ENCODE peak calls at places on chromosomes 4 and X, in ten cellular contexts. Z is ovary, E is breast epithelium, U is lung, D is brain microvascular endothelial cell, Y is tibial artery, B is astrocyte of the cerebellum, P is kidney, A is GM12865, S is hepatocyte. R is an unnamed sample.

GRCh38 chr4:7885216-7886134 is 54.2 kb downstream of the AFAP1 start:
- DNase-seq in Y (no peak), S (no peak), D (no peak), B (no peak), U (no peak), E (no peak), Z (no peak), P (no peak), A (no peak), R (no peak)

GRCh38 chrX:130171446-130172126 is at the start of gene RAB33A:
- DNase-seq in U (no peak), D (no peak), A (peak; percentile 64), Y (peak; percentile 65), B (no peak), P (peak; percentile 78), E (no peak), Z (peak; percentile 35), S (peak; percentile 21), R (no peak)

GRCh38 chr4:52572936-52573485 is 86.1 kb downstream of the USP46 start:
- DNase-seq in B (peak; percentile 13), Y (no peak), A (no peak), U (no peak), S (no peak), Z (no peak), E (no peak), D (no peak), P (no peak), R (peak; percentile 48)

GRCh38 chrX:21725498-21725897 is 32.4 kb downstream of the SMPX start:
- DNase-seq in D (no peak), A (no peak), Z (no peak), E (no peak), S (peak; percentile 43), U (no peak), P (no peak), B (no peak), Y (no peak), R (no peak)

GRCh38 chr4:147096667-147097604 is 151.3 kb upstream of the TTC29 start:
- DNase-seq in E (no peak), U (no peak), P (no peak), D (no peak), Y (no peak), Z (no peak), A (peak; percentile 44), S (peak; percentile 61), B (peak; percentile 54), R (no peak)

GRCh38 chr4:145487626-145488025 is 6.0 kb downstream of the SMAD1 start:
- DNase-seq in P (no peak), D (no peak), A (peak; percentile 90), Y (no peak), U (no peak), B (no peak), S (no peak), E (no peak), Z (no peak), R (no peak)

GRCh38 chr4:15677507-15677988 is 4.1 kb upstream of the FAM200B start:
- DNase-seq in Y (no peak), U (no peak), A (no peak), P (no peak), E (no peak), S (peak; percentile 78), B (no peak), D (no peak), Z (no peak), R (peak; percentile 99)

GRCh38 chrX:71292669-71293379 is 8.7 kb upstream of the ITGB1BP2 start:
- DNase-seq in A (no peak), D (peak; percentile 40), E (no peak), Z (no peak), Y (no peak), S (no peak), B (peak; percentile 15), U (no peak), P (no peak), R (no peak)

GRCh38 chr4:83858121-83858520 is 322.2 kb downstream of the GPAT3 start:
- DNase-seq in B (no peak), S (no peak), A (no peak), Y (no peak), Z (no peak), U (no peak), E (no peak), D (no peak), P (no peak), R (no peak)

GRCh38 chr4:6777636-6778281 is 4.8 kb upstream of the KIAA0232 start:
- DNase-seq in E (no peak), Y (no peak), Z (no peak), S (no peak), B (no peak), P (no peak), U (no peak), A (peak; percentile 41), D (no peak), R (no peak)

GRCh38 chr4:174451897-174452296 is 70.4 kb downstream of the HPGD start:
- DNase-seq in S (no peak), A (no peak), P (no peak), E (no peak), Z (no peak), U (no peak), D (no peak), B (no peak), Y (no peak), R (no peak)

GRCh38 chr4:126513596-126513995 is 1119.2 kb upstream of the INTU start:
- DNase-seq in B (no peak), P (no peak), D (no peak), Y (no peak), Z (no peak), A (no peak), S (no peak), E (no peak), U (no peak), R (no peak)

DNA sequence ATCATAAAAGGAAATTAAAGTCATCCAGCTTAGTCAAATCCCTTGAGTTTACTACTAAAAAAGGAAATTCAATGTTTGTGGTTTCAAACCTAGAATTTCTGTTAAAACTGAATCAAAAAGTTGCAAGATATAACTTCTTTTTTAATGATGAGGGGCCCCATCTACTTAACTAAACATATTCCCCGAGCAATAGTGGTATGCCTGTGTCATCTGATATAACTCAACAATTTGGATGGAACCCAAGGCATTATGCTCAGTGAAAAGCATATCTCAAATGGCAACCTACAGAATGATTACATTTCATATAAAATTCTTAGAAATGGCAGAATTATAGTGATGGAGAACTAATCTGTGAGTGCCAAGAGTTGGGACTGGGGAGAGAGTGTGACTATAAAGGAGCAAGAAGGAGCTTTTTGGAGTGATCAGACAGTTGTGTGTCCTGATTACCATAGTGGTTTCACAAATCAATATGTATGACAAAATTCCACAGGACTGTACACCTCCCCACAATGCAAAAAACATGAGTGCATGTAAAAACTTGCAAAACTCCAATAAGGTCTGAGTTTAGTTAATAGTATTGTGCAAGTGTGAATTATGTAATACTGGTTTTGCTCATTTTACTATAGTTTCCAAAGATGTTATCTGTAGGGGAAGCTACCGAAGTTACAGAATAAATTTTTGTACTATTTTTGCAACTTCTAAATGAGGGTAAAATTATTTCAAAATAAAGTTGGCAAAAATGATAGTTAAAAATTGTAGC is 323.2 kb downstream of the ARHGAP24 start:
- DNase-seq in B (no peak), P (no peak), A (no peak), E (no peak), U (no peak), D (no peak), S (no peak), Y (no peak), Z (no peak), R (no peak)
- H3K4me3 ChIP-seq in B (no peak overlapping the region), P (no peak overlapping the region), A (no peak overlapping the region), E (no peak overlapping the region), U (no peak overlapping the region), D (no peak overlapping the region), S (no peak overlapping the region), Y (no peak overlapping the region), Z (no peak overlapping the region), R (no peak overlapping the region)

GRCh38 chr4:3773552-3774001 is 7.4 kb downstream of the ADRA2C start:
- DNase-seq in B (no peak), U (no peak), S (no peak), D (no peak), E (peak; percentile 23), A (no peak), P (no peak), Y (no peak), Z (no peak), R (no peak)
- TF ChIP-seq CTCF in B (no peak), U (no peak), S (no peak), D (no peak), E (no peak), A (no peak), P (no peak), Y (no peak), Z (no peak), R (no peak)

GRCh38 chr4:213971-214370 is 89.7 kb downstream of the ZNF718 start:
- DNase-seq in U (no peak), A (no peak), Z (no peak), P (no peak), E (no peak), D (no peak), S (no peak), B (no peak), Y (no peak), R (no peak)

GRCh38 chr4:211033-211511 is 86.8 kb downstream of the ZNF718 start:
- DNase-seq in P (no peak), E (no peak), S (no peak), D (no peak), U (no peak), A (peak; percentile 5), Z (no peak), Y (no peak), B (no peak), R (no peak)

GRCh38 chr4:217891-218290 is 87.4 kb downstream of the ZNF732 start:
- DNase-seq in A (no peak), U (no peak), P (no peak), Y (no peak), E (no peak), D (no peak), S (no peak), B (no peak), Z (no peak), R (no peak)

GRCh38 chr4:212438-213174 is 88.3 kb downstream of the ZNF718 start:
- DNase-seq in Y (peak; percentile 91), E (peak; percentile 74), A (no peak), Z (peak; percentile 71), D (peak; percentile 92), B (peak; percentile 28), S (no peak), U (peak; percentile 49), P (peak; percentile 91), R (peak; percentile 31)
- H3K4me3 ChIP-seq in Y (peak overlapping the region; percentile 68), E (peak overlapping the region; percentile 82), A (no peak overlapping the region), Z (peak overlapping the region; percentile 73), D (peak overlapping the region; percentile 72), B (peak overlapping the region; percentile 56), S (no peak overlapping the region), U (peak overlapping the region; percentile 50), P (peak overlapping the region; percentile 83), R (peak overlapping the region; percentile 62)

DNA sequence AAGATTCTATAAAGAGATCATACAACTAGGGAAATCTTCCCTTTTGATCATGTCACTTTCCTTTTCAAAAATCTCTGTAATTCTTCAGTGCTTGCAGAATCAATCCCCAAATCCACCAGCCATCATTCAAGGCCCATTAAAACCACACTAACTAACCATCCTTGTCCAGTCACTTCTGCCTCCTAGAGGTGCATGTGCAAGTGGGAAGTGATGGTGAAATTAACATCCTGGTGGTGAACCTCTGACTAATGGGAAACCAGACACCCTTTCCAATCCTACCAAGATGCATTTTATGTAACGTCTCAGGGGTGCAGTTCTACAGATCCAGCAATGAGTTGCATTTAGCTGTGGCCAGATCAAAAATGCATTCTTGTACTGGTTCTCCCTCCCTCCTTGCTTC is 341.8 kb downstream of the RAPGEF2 start:
- DNase-seq in B (no peak), S (no peak), U (no peak), P (no peak), Z (no peak), A (no peak), Y (no peak), D (peak; percentile 20), E (no peak), R (no peak)
- TF ChIP-seq CTCF in B (no peak), S (no peak), U (no peak), P (no peak), Z (no peak), A (no peak), Y (no peak), D (peak; percentile 48), E (no peak), R (peak; percentile 44)